ENCODE peak calls at places on chromosomes 13 and 19, in five cellular contexts. S, F, E, J and D are unnamed samples.

GRCh38 chr13:44649118-44649455 is 73.0 kb upstream of the TSC22D1 start:
- DNase-seq in S (no peak), F (no peak), E (no peak), J (no peak), D (no peak)

GRCh38 chr13:97301382-97302095 is 79.4 kb downstream of the MBNL2 start:
- DNase-seq in S (no peak), F (no peak), E (no peak), J (no peak), D (no peak)

GRCh38 chr13:53445682-53446081 is 417.1 kb downstream of the OLFM4 start:
- DNase-seq in S (no peak), F (no peak), E (no peak), J (no peak), D (no peak)

GRCh38 chr19:34253711-34254551 is 423 bp upstream of the GARRE1 start:
- DNase-seq in S (peak), F (no peak), E (peak), J (peak), D (peak)

GRCh38 chr19:39563408-39563807 is 23.4 kb upstream of the EID2 start:
- DNase-seq in S (no peak), F (no peak), E (no peak), J (no peak), D (no peak)

GRCh38 chr13:107450931-107451330 is 764.4 kb downstream of the LIG4 start:
- DNase-seq in S (no peak), F (no peak), E (no peak), J (no peak), D (peak)

GRCh38 chr13:114065926-114066774 is 66.3 kb downstream of the RASA3 start:
- DNase-seq in S (no peak), F (no peak), E (no peak), J (no peak), D (no peak)

GRCh38 chr19:42360787-42361544 is 29.1 kb downstream of the CNFN start:
- DNase-seq in S (peak), F (no peak), E (peak), J (peak), D (no peak)

GRCh38 chr19:42199440-42200115 is 17.9 kb downstream of the DEDD2 start:
- DNase-seq in S (no peak), F (peak), E (no peak), J (peak), D (no peak)

GRCh38 chr19:2164020-2164988 is 571 bp downstream of the DOT1L start:
- DNase-seq in S (no peak), F (no peak), E (no peak), J (peak), D (peak)

GRCh38 chr19:30155529-30156200 is 213.6 kb downstream of the URI1 start:
- DNase-seq in S (no peak), F (no peak), E (no peak), J (no peak), D (no peak)

GRCh38 chr19:8512115-8512967 is 1.6 kb downstream of the ZNF414 start:
- DNase-seq in S (peak), F (no peak), E (no peak), J (peak), D (peak)

GRCh38 chr19:18008814-18009213 is 844 bp downstream of the ARRDC2 start:
- DNase-seq in S (no peak), F (no peak), E (no peak), J (no peak), D (no peak)
- H3K4me3 ChIP-seq in S (no peak), F (peak), E (no peak), J (no peak), D (no peak)

DNA sequence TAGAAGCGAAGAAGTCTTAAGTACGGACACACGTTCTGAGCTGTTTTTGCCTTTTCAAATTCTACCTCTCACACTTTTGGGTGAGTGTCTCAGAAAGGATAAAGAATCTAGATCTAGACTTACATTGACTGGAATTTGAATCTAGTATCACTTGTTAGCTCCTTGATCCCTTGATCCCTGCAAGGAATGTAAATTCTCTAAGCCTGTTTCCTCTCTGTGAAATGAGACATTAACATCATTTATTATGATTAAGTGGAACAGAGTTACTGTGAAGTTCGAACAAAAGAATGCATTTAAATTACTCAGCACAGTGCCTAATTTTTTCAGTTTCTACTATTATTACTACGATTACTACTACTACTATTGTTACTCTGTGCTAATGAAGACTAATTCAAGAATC is 86.6 kb upstream of the POSTN start:
- DNase-seq in S (no peak), F (no peak), E (no peak), J (no peak), D (no peak)
- H3K4me3 ChIP-seq in S (no peak), F (no peak), E (no peak), J (no peak), D (no peak)

DNA sequence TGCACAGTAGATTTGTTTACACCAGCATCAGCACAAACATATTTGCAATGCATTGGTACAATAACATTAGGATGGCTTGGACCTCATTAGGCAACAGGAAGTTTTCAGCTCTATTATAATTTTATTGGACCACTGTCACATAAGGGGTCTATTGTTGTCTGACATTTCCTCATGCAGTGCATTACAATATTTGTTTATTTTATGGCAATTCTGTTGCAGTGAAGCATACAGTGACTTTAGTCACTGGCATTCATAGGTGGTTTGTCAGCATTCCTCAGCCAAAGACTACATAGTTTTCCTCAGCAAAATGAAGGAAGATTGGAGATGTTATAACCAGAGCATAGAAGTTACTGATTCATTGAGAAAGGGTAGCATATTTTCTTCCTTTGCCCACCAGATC is 1732.9 kb downstream of the PCDH9 start:
- DNase-seq in S (peak), F (no peak), E (no peak), J (no peak), D (no peak)
- H3K4me3 ChIP-seq in S (no peak), F (no peak), E (no peak), J (no peak), D (no peak)

GRCh38 chr13:89846890-89847585 is 1500.4 kb upstream of the MIR17HG start:
- DNase-seq in S (no peak), F (no peak), E (no peak), J (no peak), D (no peak)
- H3K4me3 ChIP-seq in S (no peak), F (no peak), E (no peak), J (no peak), D (no peak)

GRCh38 chr13:67095621-67096020 is 134.5 kb downstream of the PCDH9 start:
- DNase-seq in S (no peak), F (no peak), E (no peak), J (no peak), D (peak)

GRCh38 chr13:67099494-67099893 is 130.6 kb downstream of the PCDH9 start:
- DNase-seq in S (no peak), F (no peak), E (no peak), J (no peak), D (no peak)

GRCh38 chr13:67096418-67096817 is 133.7 kb downstream of the PCDH9 start:
- DNase-seq in S (no peak), F (no peak), E (no peak), J (no peak), D (no peak)

GRCh38 chr13:67100723-67101122 is 129.4 kb downstream of the PCDH9 start:
- DNase-seq in S (peak), F (no peak), E (no peak), J (no peak), D (no peak)

GRCh38 chr13:67097856-67098255 is 132.3 kb downstream of the PCDH9 start:
- DNase-seq in S (no peak), F (no peak), E (no peak), J (no peak), D (no peak)
- H3K4me3 ChIP-seq in S (no peak), F (no peak), E (no peak), J (no peak), D (no peak)

GRCh38 chr19:6610934-6611370 is 20.0 kb upstream of the CD70 start:
- DNase-seq in S (no peak), F (no peak), E (no peak), J (no peak), D (peak)
- H3K4me3 ChIP-seq in S (no peak), F (no peak), E (no peak), J (no peak), D (no peak)

GRCh38 chr13:75725784-75726183 is 89.7 kb downstream of the LMO7 start:
- DNase-seq in S (peak), F (no peak), E (no peak), J (no peak), D (no peak)
- H3K4me3 ChIP-seq in S (no peak), F (no peak), E (no peak), J (no peak), D (no peak)

DNA sequence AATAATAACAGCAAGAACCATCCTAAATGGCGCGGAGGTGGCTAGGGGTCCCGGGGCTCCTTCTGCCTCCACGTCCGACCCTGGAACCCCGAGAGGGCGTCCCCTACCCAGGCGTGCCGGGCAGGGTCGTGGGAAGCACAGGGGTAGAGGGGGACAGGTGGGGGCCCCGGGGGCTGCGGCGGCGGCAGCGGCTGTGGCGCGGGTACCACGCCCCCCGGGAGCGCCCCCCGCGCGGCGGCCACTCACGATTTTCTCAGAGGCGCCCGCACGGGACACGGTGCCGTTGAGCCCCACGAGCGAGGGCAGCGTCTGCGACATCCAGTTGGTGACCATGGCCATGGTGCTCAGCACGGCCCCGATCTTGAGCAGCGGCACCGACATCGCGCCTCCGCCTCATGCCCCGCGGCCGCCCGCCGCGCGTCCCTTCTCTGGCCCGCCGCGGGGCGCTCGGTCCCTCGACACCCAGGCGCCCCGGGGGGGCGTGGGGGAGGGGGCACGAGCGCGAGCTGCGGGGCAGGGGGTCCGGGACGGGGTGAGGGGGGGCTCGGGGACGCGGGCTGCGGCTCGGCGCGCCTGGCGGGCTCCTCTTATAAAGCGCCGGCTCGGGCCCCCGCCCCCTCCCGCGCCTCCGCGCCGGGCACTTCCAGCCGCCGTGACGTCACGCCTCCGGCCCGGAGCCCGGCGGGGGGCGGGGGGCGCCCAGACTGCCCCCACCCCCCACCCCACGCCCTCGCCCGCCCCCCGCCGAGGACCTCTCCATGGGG is 22.9 kb downstream of the OLFM2 start:
- DNase-seq in S (peak), F (no peak), E (no peak), J (no peak), D (no peak)
- H3K4me3 ChIP-seq in S (peak), F (no peak), E (peak), J (no peak), D (peak)

DNA sequence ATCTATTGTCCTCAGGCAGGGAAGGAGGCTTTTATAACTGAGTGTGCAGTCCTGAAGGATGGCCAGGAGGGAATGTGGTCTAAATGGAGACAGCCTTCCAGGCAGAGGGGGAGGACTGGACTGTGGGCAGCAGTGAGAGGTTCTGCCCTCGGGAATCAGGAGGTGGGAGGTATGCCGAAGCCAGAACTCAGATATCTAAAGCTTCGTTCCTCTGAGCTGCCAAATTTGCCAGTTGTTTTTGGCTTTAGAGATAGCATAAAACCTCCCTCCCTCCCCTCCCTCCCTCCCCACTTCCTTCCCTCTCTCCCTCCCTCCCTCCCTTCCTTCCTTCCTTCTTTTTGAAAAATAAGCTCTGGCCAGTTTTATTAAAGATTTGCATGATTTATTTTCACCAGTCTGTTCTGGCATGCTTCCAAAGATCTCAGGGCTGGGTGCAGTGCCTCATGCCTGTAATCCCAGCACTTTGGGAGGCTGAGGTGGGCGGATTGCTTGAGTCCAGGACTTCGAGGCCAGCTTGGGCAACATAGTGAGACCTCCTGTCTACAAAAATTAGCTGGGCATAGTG is 2.4 kb downstream of the MEDAG start:
- DNase-seq in S (no peak), F (no peak), E (no peak), J (no peak), D (no peak)
- H3K4me3 ChIP-seq in S (no peak), F (no peak), E (no peak), J (no peak), D (no peak)

DNA sequence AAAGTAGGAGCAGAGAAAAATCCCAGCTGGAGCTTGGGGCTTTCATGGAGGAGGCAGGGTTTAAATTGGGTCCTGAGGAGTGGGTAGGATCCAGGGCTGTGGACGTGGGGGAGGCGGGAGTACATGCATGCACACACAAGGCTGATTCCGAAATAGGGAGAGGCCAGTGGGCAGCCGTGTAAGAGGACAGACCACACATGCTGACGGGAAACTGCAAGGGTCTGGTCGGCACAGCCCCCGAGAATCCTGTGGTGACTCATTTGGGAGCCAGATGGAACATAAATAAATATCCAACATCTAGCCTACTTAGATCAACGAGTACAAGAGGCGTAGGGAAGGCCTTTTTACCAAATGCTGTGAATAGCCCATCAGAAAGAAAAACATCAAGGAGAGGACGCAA is 216.3 kb upstream of the ZNF507 start:
- DNase-seq in S (no peak), F (no peak), E (no peak), J (no peak), D (no peak)
- H3K4me3 ChIP-seq in S (no peak), F (no peak), E (no peak), J (no peak), D (no peak)